ENCODE peak calls at places on chromosome 13, in eight cellular contexts. One of them, this sample, is unnamed.

GRCh38 chr13:41502676-41503075 is 45.3 kb downstream of the RGCC start:
- DNase-seq in cardiac muscle cell: no peak
- DNase-seq in transverse colon: peak
- DNase-seq in retinal pigment epithelial cell: no peak
- DNase-seq in astrocyte of the spinal cord: no peak
- DNase-seq in Peyer's patch: peak
- DNase-seq in uterus: no peak
- DNase-seq in choroid plexus epithelial cell: no peak
- DNase-seq in this sample: peak

GRCh38 chr13:101258071-101258470 is 158.2 kb downstream of the NALCN start:
- DNase-seq in astrocyte of the spinal cord: peak
- DNase-seq in Peyer's patch: no peak
- DNase-seq in transverse colon: no peak
- DNase-seq in retinal pigment epithelial cell: peak
- DNase-seq in cardiac muscle cell: no peak
- DNase-seq in choroid plexus epithelial cell: peak
- DNase-seq in uterus: no peak
- DNase-seq in this sample: peak

GRCh38 chr13:27117158-27117557 is 54.5 kb downstream of the USP12 start:
- DNase-seq in retinal pigment epithelial cell: no peak
- DNase-seq in transverse colon: no peak
- DNase-seq in Peyer's patch: no peak
- DNase-seq in choroid plexus epithelial cell: peak
- DNase-seq in astrocyte of the spinal cord: peak
- DNase-seq in cardiac muscle cell: no peak
- DNase-seq in uterus: no peak
- DNase-seq in this sample: no peak

GRCh38 chr13:113668491-113668971 is 1.5 kb downstream of the GRK1 start:
- DNase-seq in uterus: peak
- DNase-seq in retinal pigment epithelial cell: no peak
- DNase-seq in transverse colon: peak
- DNase-seq in astrocyte of the spinal cord: no peak
- DNase-seq in Peyer's patch: peak
- DNase-seq in choroid plexus epithelial cell: no peak
- DNase-seq in cardiac muscle cell: no peak
- DNase-seq in this sample: no peak

GRCh38 chr13:86002921-86003488 is 203.8 kb upstream of the SLITRK6 start:
- DNase-seq in transverse colon: no peak
- DNase-seq in astrocyte of the spinal cord: no peak
- DNase-seq in choroid plexus epithelial cell: no peak
- DNase-seq in Peyer's patch: no peak
- DNase-seq in retinal pigment epithelial cell: peak
- DNase-seq in cardiac muscle cell: no peak
- DNase-seq in uterus: no peak
- DNase-seq in this sample: no peak

GRCh38 chr13:33219926-33220325 is 65.6 kb downstream of the STARD13 start:
- DNase-seq in transverse colon: no peak
- DNase-seq in retinal pigment epithelial cell: no peak
- DNase-seq in uterus: no peak
- DNase-seq in choroid plexus epithelial cell: no peak
- DNase-seq in astrocyte of the spinal cord: no peak
- DNase-seq in cardiac muscle cell: no peak
- DNase-seq in Peyer's patch: no peak
- DNase-seq in this sample: no peak

GRCh38 chr13:80586356-80586755 is 245.4 kb upstream of the SPRY2 start:
- DNase-seq in astrocyte of the spinal cord: peak
- DNase-seq in retinal pigment epithelial cell: no peak
- DNase-seq in uterus: no peak
- DNase-seq in transverse colon: no peak
- DNase-seq in Peyer's patch: no peak
- DNase-seq in cardiac muscle cell: no peak
- DNase-seq in choroid plexus epithelial cell: peak
- DNase-seq in this sample: no peak

GRCh38 chr13:96804186-96804585 is 190.1 kb downstream of the OXGR1 start:
- DNase-seq in choroid plexus epithelial cell: no peak
- DNase-seq in transverse colon: no peak
- DNase-seq in cardiac muscle cell: no peak
- DNase-seq in uterus: no peak
- DNase-seq in Peyer's patch: peak
- DNase-seq in retinal pigment epithelial cell: no peak
- DNase-seq in astrocyte of the spinal cord: no peak
- DNase-seq in this sample: no peak

GRCh38 chr13:50326746-50327145 is 311.5 kb downstream of the KCNRG start:
- DNase-seq in transverse colon: no peak
- DNase-seq in Peyer's patch: no peak
- DNase-seq in cardiac muscle cell: no peak
- DNase-seq in retinal pigment epithelial cell: no peak
- DNase-seq in uterus: no peak
- DNase-seq in astrocyte of the spinal cord: peak
- DNase-seq in choroid plexus epithelial cell: no peak
- DNase-seq in this sample: no peak

GRCh38 chr13:110506396-110506795 is 55.1 kb downstream of the RAB20 start:
- DNase-seq in choroid plexus epithelial cell: no peak
- DNase-seq in transverse colon: no peak
- DNase-seq in astrocyte of the spinal cord: no peak
- DNase-seq in cardiac muscle cell: no peak
- DNase-seq in uterus: no peak
- DNase-seq in retinal pigment epithelial cell: no peak
- DNase-seq in Peyer's patch: no peak
- DNase-seq in this sample: no peak

GRCh38 chr13:40503966-40504591 is 162.4 kb downstream of the FOXO1 start:
- DNase-seq in transverse colon: no peak
- DNase-seq in choroid plexus epithelial cell: peak
- DNase-seq in retinal pigment epithelial cell: no peak
- DNase-seq in cardiac muscle cell: no peak
- DNase-seq in Peyer's patch: no peak
- DNase-seq in astrocyte of the spinal cord: peak
- DNase-seq in uterus: no peak
- DNase-seq in this sample: no peak

GRCh38 chr13:97068146-97068545 is 73.9 kb upstream of the OXGR1 start:
- DNase-seq in Peyer's patch: no peak
- DNase-seq in astrocyte of the spinal cord: peak
- DNase-seq in cardiac muscle cell: no peak
- DNase-seq in retinal pigment epithelial cell: no peak
- DNase-seq in uterus: no peak
- DNase-seq in choroid plexus epithelial cell: peak
- DNase-seq in transverse colon: no peak
- DNase-seq in this sample: no peak

GRCh38 chr13:95704510-95704909 is 27.6 kb downstream of the DNAJC3 start:
- DNase-seq in uterus: no peak
- DNase-seq in cardiac muscle cell: no peak
- DNase-seq in transverse colon: no peak
- DNase-seq in retinal pigment epithelial cell: no peak
- DNase-seq in choroid plexus epithelial cell: no peak
- DNase-seq in Peyer's patch: no peak
- DNase-seq in astrocyte of the spinal cord: no peak
- DNase-seq in this sample: no peak

GRCh38 chr13:25286308-25286968 is 850 bp downstream of the MTMR6 start:
- DNase-seq in transverse colon: peak
- DNase-seq in retinal pigment epithelial cell: no peak
- DNase-seq in choroid plexus epithelial cell: peak
- DNase-seq in cardiac muscle cell: peak
- DNase-seq in astrocyte of the spinal cord: peak
- DNase-seq in uterus: no peak
- DNase-seq in Peyer's patch: peak
- DNase-seq in this sample: peak

GRCh38 chr13:51584731-51585191 is 499 bp downstream of the WDFY2 start:
- DNase-seq in transverse colon: peak
- DNase-seq in astrocyte of the spinal cord: peak
- DNase-seq in cardiac muscle cell: peak
- DNase-seq in uterus: peak
- DNase-seq in Peyer's patch: peak
- DNase-seq in retinal pigment epithelial cell: no peak
- DNase-seq in choroid plexus epithelial cell: peak
- DNase-seq in this sample: peak

GRCh38 chr13:92769064-92769463 is 457.5 kb upstream of the GPC6 start:
- DNase-seq in transverse colon: no peak
- DNase-seq in choroid plexus epithelial cell: peak
- DNase-seq in Peyer's patch: no peak
- DNase-seq in retinal pigment epithelial cell: no peak
- DNase-seq in uterus: no peak
- DNase-seq in cardiac muscle cell: no peak
- DNase-seq in astrocyte of the spinal cord: no peak
- DNase-seq in this sample: no peak

GRCh38 chr13:33797622-33798021 is 20.3 kb upstream of the RFC3 start:
- DNase-seq in uterus: no peak
- DNase-seq in Peyer's patch: no peak
- DNase-seq in choroid plexus epithelial cell: peak
- DNase-seq in cardiac muscle cell: no peak
- DNase-seq in astrocyte of the spinal cord: peak
- DNase-seq in transverse colon: no peak
- DNase-seq in retinal pigment epithelial cell: peak
- DNase-seq in this sample: no peak

GRCh38 chr13:37736040-37736439 is 133.5 kb downstream of the TRPC4 start:
- DNase-seq in cardiac muscle cell: no peak
- DNase-seq in transverse colon: no peak
- DNase-seq in astrocyte of the spinal cord: no peak
- DNase-seq in uterus: no peak
- DNase-seq in choroid plexus epithelial cell: peak
- DNase-seq in retinal pigment epithelial cell: no peak
- DNase-seq in Peyer's patch: no peak
- DNase-seq in this sample: no peak

DNA sequence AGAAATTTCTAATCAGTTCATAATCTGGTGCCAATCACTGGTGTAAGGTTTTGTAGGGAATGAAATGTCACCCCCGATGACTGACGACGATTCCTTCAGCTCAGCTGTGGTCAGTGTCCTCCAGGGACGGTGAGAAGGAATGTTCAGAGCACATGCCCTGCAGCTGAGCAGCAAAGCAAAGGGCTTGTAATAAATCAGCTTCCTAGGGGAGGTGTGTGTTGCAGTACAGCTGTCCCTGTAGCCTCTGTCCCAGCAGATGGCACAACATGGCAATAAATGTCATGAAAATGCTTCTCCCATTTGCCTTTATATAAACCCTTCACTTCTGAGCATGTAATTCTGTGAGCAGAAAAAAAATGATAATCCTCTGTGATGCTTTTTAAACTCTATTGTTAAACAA is 102.4 kb downstream of the FAM216B start:
- DNase-seq in Peyer's patch: no peak
- DNase-seq in uterus: no peak
- DNase-seq in astrocyte of the spinal cord: peak
- DNase-seq in choroid plexus epithelial cell: peak
- DNase-seq in cardiac muscle cell: peak
- DNase-seq in retinal pigment epithelial cell: no peak
- DNase-seq in transverse colon: peak
- DNase-seq in this sample: no peak
- TF ChIP-seq CTCF in Peyer's patch: peak
- TF ChIP-seq CTCF in uterus: no peak
- TF ChIP-seq CTCF in astrocyte of the spinal cord: peak
- TF ChIP-seq CTCF in choroid plexus epithelial cell: peak
- TF ChIP-seq CTCF in cardiac muscle cell: no peak
- TF ChIP-seq CTCF in retinal pigment epithelial cell: peak
- TF ChIP-seq CTCF in transverse colon: no peak
- TF ChIP-seq CTCF in this sample: no peak

DNA sequence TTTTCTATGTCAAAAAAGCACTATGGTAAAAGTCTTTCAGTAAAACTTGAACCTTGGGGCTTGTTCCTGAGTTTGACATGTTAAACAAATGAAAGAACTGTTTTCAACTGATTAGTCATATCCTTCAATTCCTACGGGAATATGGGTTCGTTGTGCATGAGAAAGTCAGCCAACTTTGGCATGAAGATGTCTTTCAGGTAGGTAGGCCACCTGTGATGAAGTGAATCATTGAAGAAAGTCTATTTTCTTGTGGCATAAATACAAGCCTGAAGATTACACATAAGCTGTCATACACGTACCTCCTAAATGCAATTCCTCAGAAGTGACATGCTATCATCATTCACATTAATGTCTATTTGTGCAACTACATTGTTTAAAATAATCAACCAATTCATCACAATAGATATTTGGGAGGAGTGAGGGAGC is 513.0 kb downstream of the IRS2 start:
- DNase-seq in astrocyte of the spinal cord: peak
- DNase-seq in retinal pigment epithelial cell: no peak
- DNase-seq in cardiac muscle cell: no peak
- DNase-seq in uterus: no peak
- DNase-seq in Peyer's patch: no peak
- DNase-seq in choroid plexus epithelial cell: peak
- DNase-seq in transverse colon: no peak
- DNase-seq in this sample: no peak
- H3K4me3 ChIP-seq in astrocyte of the spinal cord: peak
- H3K4me3 ChIP-seq in retinal pigment epithelial cell: peak
- H3K4me3 ChIP-seq in cardiac muscle cell: no peak
- H3K4me3 ChIP-seq in uterus: no peak
- H3K4me3 ChIP-seq in Peyer's patch: no peak
- H3K4me3 ChIP-seq in choroid plexus epithelial cell: peak
- H3K4me3 ChIP-seq in transverse colon: no peak
- H3K4me3 ChIP-seq in this sample: no peak

DNA sequence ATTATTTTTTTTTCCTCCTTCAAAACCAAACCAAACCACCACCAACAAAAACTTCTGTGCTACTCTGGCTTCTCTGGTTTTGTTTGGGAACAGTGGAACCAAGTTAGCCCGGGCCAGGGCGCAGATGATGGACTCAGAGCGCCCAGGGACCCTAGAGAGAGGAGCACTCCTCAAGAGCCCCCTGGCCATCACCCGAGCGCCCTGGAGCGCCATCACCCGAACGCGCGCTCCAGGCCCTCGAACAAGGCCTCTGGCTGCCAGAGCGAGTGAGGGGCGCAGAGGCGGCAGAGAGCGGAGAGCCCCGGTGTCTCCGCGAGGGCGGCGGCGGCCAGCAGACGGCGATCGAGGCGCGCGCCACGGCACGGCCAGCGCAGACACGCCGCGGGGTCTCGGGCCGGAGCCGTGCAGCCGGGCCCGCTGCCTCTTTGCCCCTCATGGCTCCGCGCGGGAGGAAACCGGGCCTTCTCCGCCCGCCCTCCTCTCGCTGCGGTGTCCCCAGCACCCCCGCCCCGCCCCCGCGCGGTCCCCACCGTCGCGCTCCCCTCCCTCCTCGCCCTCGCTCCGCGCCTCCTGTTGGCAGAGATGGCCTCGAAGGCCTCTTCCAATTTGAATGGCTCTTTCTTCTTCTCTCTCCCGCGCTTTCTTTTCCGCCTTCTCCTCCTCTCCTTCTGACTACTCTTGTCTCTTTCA is 4.2 kb upstream of the SOX1 start:
- DNase-seq in transverse colon: no peak
- DNase-seq in choroid plexus epithelial cell: no peak
- DNase-seq in cardiac muscle cell: peak
- DNase-seq in astrocyte of the spinal cord: no peak
- DNase-seq in retinal pigment epithelial cell: no peak
- DNase-seq in Peyer's patch: no peak
- DNase-seq in uterus: no peak
- DNase-seq in this sample: no peak
- TF ChIP-seq CTCF in transverse colon: no peak
- TF ChIP-seq CTCF in choroid plexus epithelial cell: no peak
- TF ChIP-seq CTCF in cardiac muscle cell: peak
- TF ChIP-seq CTCF in astrocyte of the spinal cord: peak
- TF ChIP-seq CTCF in retinal pigment epithelial cell: no peak
- TF ChIP-seq CTCF in Peyer's patch: no peak
- TF ChIP-seq CTCF in uterus: no peak
- TF ChIP-seq CTCF in this sample: no peak

DNA sequence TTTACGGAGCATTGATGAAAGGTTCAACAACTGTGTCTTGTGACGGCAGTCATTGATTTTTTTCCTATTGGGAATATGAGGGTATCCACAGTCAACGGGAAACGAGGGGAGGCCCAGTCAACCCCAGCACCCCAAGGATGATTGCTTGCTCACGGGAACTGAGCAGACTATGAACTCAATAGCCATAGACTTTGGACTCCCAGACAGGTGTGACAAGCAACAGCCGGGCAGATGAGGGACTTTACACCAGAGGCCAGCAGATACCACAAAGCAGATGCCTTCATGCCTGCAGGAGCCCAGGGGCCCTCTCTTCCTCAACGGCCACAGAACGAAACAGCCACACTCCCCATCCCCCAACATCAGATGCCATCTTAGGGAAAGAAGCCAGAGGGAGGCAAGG is 80.3 kb upstream of the FLT1 start:
- DNase-seq in transverse colon: peak
- DNase-seq in cardiac muscle cell: no peak
- DNase-seq in astrocyte of the spinal cord: no peak
- DNase-seq in retinal pigment epithelial cell: no peak
- DNase-seq in Peyer's patch: peak
- DNase-seq in choroid plexus epithelial cell: no peak
- DNase-seq in uterus: no peak
- DNase-seq in this sample: no peak
- H3K4me3 ChIP-seq in transverse colon: no peak
- H3K4me3 ChIP-seq in cardiac muscle cell: no peak
- H3K4me3 ChIP-seq in astrocyte of the spinal cord: no peak
- H3K4me3 ChIP-seq in retinal pigment epithelial cell: no peak
- H3K4me3 ChIP-seq in Peyer's patch: no peak
- H3K4me3 ChIP-seq in choroid plexus epithelial cell: no peak
- H3K4me3 ChIP-seq in uterus: no peak
- H3K4me3 ChIP-seq in this sample: no peak